ENCODE peak calls at places on chromosomes 13 and 19, in nine cellular contexts. Y, I, V, C, Q, P, B, E and U are unnamed samples.

GRCh38 chr19:51272183-51272817 is 21.4 kb downstream of the SIGLECL1 start:
- DNase-seq in Y (no peak), I (no peak), V (no peak), C (no peak), Q (no peak), P (peak), B (no peak), E (no peak), U (peak)

GRCh38 chr13:67518785-67519184 is 288.6 kb upstream of the PCDH9 start:
- DNase-seq in Y (no peak), I (no peak), V (no peak), C (no peak), Q (no peak), P (no peak), B (peak), E (no peak), U (no peak)

GRCh38 chr13:24279267-24279666 is 30.1 kb upstream of the C1QTNF9 start:
- DNase-seq in Y (no peak), I (no peak), V (no peak), C (no peak), Q (no peak), P (no peak), B (no peak), E (no peak), U (no peak)

GRCh38 chr13:98802548-98802947 is 50.1 kb upstream of the SLC15A1 start:
- DNase-seq in Y (no peak), I (no peak), V (no peak), C (no peak), Q (no peak), P (no peak), B (no peak), E (no peak), U (no peak)

GRCh38 chr13:74021507-74021906 is 112.7 kb downstream of the KLF12 start:
- DNase-seq in Y (no peak), I (no peak), V (no peak), C (no peak), Q (no peak), P (no peak), B (no peak), E (no peak), U (no peak)

GRCh38 chr13:111046590-111047141 is 68.4 kb upstream of the ARHGEF7 start:
- DNase-seq in Y (no peak), I (peak), V (no peak), C (no peak), Q (no peak), P (no peak), B (no peak), E (no peak), U (no peak)

GRCh38 chr19:2495651-2496316 is 19.9 kb downstream of the GADD45B start:
- DNase-seq in Y (no peak), I (peak), V (no peak), C (no peak), Q (no peak), P (no peak), B (no peak), E (no peak), U (no peak)

GRCh38 chr19:38862321-38863059 is 12.7 kb upstream of the HNRNPL start:
- DNase-seq in Y (peak), I (peak), V (no peak), C (no peak), Q (no peak), P (no peak), B (no peak), E (peak), U (no peak)

GRCh38 chr13:26785845-26786630 is 25.5 kb upstream of the GPR12 start:
- DNase-seq in Y (peak), I (peak), V (no peak), C (no peak), Q (no peak), P (peak), B (peak), E (peak), U (peak)

GRCh38 chr13:112063309-112063626 is 3.7 kb upstream of the SOX1 start:
- DNase-seq in Y (no peak), I (no peak), V (no peak), C (no peak), Q (no peak), P (no peak), B (no peak), E (no peak), U (no peak)

GRCh38 chr13:97600438-97601080 is 166.6 kb downstream of the RAP2A start:
- DNase-seq in Y (peak), I (peak), V (no peak), C (no peak), Q (peak), P (no peak), B (no peak), E (no peak), U (no peak)

GRCh38 chr13:79423340-79423739 is 17.3 kb upstream of the RBM26 start:
- DNase-seq in Y (no peak), I (no peak), V (no peak), C (no peak), Q (no peak), P (no peak), B (no peak), E (no peak), U (no peak)

GRCh38 chr13:44437356-44438233 is 64.0 kb downstream of the SERP2 start:
- DNase-seq in Y (no peak), I (peak), V (peak), C (peak), Q (peak), P (peak), B (no peak), E (peak), U (no peak)

GRCh38 chr19:47701717-47702552 is 11.3 kb upstream of the EHD2 start:
- DNase-seq in Y (no peak), I (no peak), V (no peak), C (no peak), Q (no peak), P (no peak), B (no peak), E (no peak), U (no peak)

GRCh38 chr13:73109288-73109899 is 50.6 kb downstream of the KLF5 start:
- DNase-seq in Y (no peak), I (no peak), V (no peak), C (no peak), Q (no peak), P (no peak), B (no peak), E (no peak), U (no peak)